ENCODE peak calls at places on chromosomes 13 and 19, in nine cellular contexts. One of them, this sample, is unnamed.

GRCh38 chr13:38566526-38566925 is 120.4 kb upstream of the FREM2 start:
- DNase-seq in upper lobe of left lung: no peak
- DNase-seq in heart left ventricle: no peak
- DNase-seq in uterus: no peak
- DNase-seq in NB4: no peak
- DNase-seq in transverse colon: no peak
- DNase-seq in breast epithelium: no peak
- DNase-seq in tibial nerve: no peak
- DNase-seq in body of pancreas: no peak
- DNase-seq in this sample: no peak

GRCh38 chr13:79508224-79508961 is 27.4 kb downstream of the NDFIP2 start:
- DNase-seq in transverse colon: no peak
- DNase-seq in heart left ventricle: no peak
- DNase-seq in tibial nerve: no peak
- DNase-seq in breast epithelium: no peak
- DNase-seq in body of pancreas: no peak
- DNase-seq in uterus: no peak
- DNase-seq in upper lobe of left lung: no peak
- DNase-seq in NB4: no peak
- DNase-seq in this sample: no peak

GRCh38 chr13:102555914-102556553 is 40.8 kb upstream of the TPP2 start:
- DNase-seq in heart left ventricle: no peak
- DNase-seq in upper lobe of left lung: no peak
- DNase-seq in tibial nerve: no peak
- DNase-seq in uterus: no peak
- DNase-seq in body of pancreas: no peak
- DNase-seq in NB4: peak; percentile 59
- DNase-seq in breast epithelium: no peak
- DNase-seq in transverse colon: no peak
- DNase-seq in this sample: no peak

GRCh38 chr19:42475366-42475765 is 32.6 kb upstream of the CXCL17 start:
- DNase-seq in upper lobe of left lung: no peak
- DNase-seq in tibial nerve: no peak
- DNase-seq in body of pancreas: no peak
- DNase-seq in uterus: no peak
- DNase-seq in NB4: no peak
- DNase-seq in breast epithelium: no peak
- DNase-seq in heart left ventricle: no peak
- DNase-seq in transverse colon: no peak
- DNase-seq in this sample: no peak

GRCh38 chr13:40800559-40800958 is 11.1 kb downstream of the SLC25A15 start:
- DNase-seq in transverse colon: no peak
- DNase-seq in upper lobe of left lung: no peak
- DNase-seq in uterus: no peak
- DNase-seq in body of pancreas: peak; percentile 55
- DNase-seq in NB4: no peak
- DNase-seq in heart left ventricle: no peak
- DNase-seq in tibial nerve: no peak
- DNase-seq in breast epithelium: no peak
- DNase-seq in this sample: peak; percentile 23

GRCh38 chr13:72141845-72142470 is 275.0 kb upstream of the DACH1 start:
- DNase-seq in transverse colon: no peak
- DNase-seq in heart left ventricle: no peak
- DNase-seq in body of pancreas: no peak
- DNase-seq in tibial nerve: no peak
- DNase-seq in breast epithelium: no peak
- DNase-seq in upper lobe of left lung: no peak
- DNase-seq in uterus: no peak
- DNase-seq in NB4: no peak
- DNase-seq in this sample: no peak

GRCh38 chr19:20321139-20321656 is 154.2 kb downstream of the ZNF486 start:
- DNase-seq in upper lobe of left lung: no peak
- DNase-seq in heart left ventricle: no peak
- DNase-seq in transverse colon: no peak
- DNase-seq in body of pancreas: peak; percentile 25
- DNase-seq in tibial nerve: no peak
- DNase-seq in uterus: no peak
- DNase-seq in breast epithelium: no peak
- DNase-seq in NB4: no peak
- DNase-seq in this sample: no peak

GRCh38 chr13:80363890-80364503 is 23.1 kb upstream of the SPRY2 start:
- DNase-seq in tibial nerve: no peak
- DNase-seq in heart left ventricle: no peak
- DNase-seq in transverse colon: no peak
- DNase-seq in uterus: no peak
- DNase-seq in breast epithelium: no peak
- DNase-seq in upper lobe of left lung: no peak
- DNase-seq in NB4: peak; percentile 46
- DNase-seq in body of pancreas: no peak
- DNase-seq in this sample: no peak

GRCh38 chr13:44191504-44192171 is 182.0 kb upstream of the SERP2 start:
- DNase-seq in breast epithelium: peak; percentile 59
- DNase-seq in upper lobe of left lung: peak; percentile 65
- DNase-seq in uterus: peak; percentile 54
- DNase-seq in heart left ventricle: no peak
- DNase-seq in tibial nerve: peak; percentile 77
- DNase-seq in NB4: peak; percentile 70
- DNase-seq in transverse colon: peak; percentile 42
- DNase-seq in body of pancreas: peak; percentile 61
- DNase-seq in this sample: peak; percentile 69

GRCh38 chr19:10836478-10837325 is 690 bp upstream of the TMED1 start:
- DNase-seq in body of pancreas: peak; percentile 87
- DNase-seq in upper lobe of left lung: peak; percentile 79
- DNase-seq in breast epithelium: no peak
- DNase-seq in heart left ventricle: peak; percentile 92
- DNase-seq in uterus: peak; percentile 86
- DNase-seq in transverse colon: peak; percentile 86
- DNase-seq in tibial nerve: no peak
- DNase-seq in NB4: peak; percentile 89
- DNase-seq in this sample: peak; percentile 96

GRCh38 chr13:75353786-75354193 is 128.2 kb downstream of the TBC1D4 start:
- DNase-seq in uterus: no peak
- DNase-seq in upper lobe of left lung: no peak
- DNase-seq in breast epithelium: no peak
- DNase-seq in body of pancreas: no peak
- DNase-seq in heart left ventricle: no peak
- DNase-seq in transverse colon: no peak
- DNase-seq in NB4: no peak
- DNase-seq in tibial nerve: no peak
- DNase-seq in this sample: no peak

GRCh38 chr19:41876847-41877489 is at the start of gene CD79A:
- DNase-seq in uterus: no peak
- DNase-seq in body of pancreas: no peak
- DNase-seq in breast epithelium: no peak
- DNase-seq in NB4: peak; percentile 75
- DNase-seq in upper lobe of left lung: no peak
- DNase-seq in heart left ventricle: no peak
- DNase-seq in tibial nerve: no peak
- DNase-seq in transverse colon: peak; percentile 67
- DNase-seq in this sample: no peak

GRCh38 chr19:6234527-6234926 is 45.2 kb downstream of the MLLT1 start:
- DNase-seq in uterus: no peak
- DNase-seq in tibial nerve: no peak
- DNase-seq in NB4: no peak
- DNase-seq in upper lobe of left lung: no peak
- DNase-seq in breast epithelium: no peak
- DNase-seq in heart left ventricle: no peak
- DNase-seq in transverse colon: no peak
- DNase-seq in body of pancreas: no peak
- DNase-seq in this sample: no peak
- TF ChIP-seq CTCF in uterus: no peak
- TF ChIP-seq CTCF in tibial nerve: no peak
- TF ChIP-seq CTCF in NB4: no peak
- TF ChIP-seq CTCF in upper lobe of left lung: no peak
- TF ChIP-seq CTCF in breast epithelium: no peak
- TF ChIP-seq CTCF in heart left ventricle: no peak
- TF ChIP-seq CTCF in transverse colon: no peak
- TF ChIP-seq CTCF in body of pancreas: no peak
- TF ChIP-seq CTCF in this sample: no peak

GRCh38 chr13:57627663-57628062 is 3.9 kb upstream of the PCDH17 start:
- DNase-seq in breast epithelium: no peak
- DNase-seq in NB4: peak; percentile 49
- DNase-seq in body of pancreas: no peak
- DNase-seq in transverse colon: no peak
- DNase-seq in upper lobe of left lung: no peak
- DNase-seq in uterus: no peak
- DNase-seq in heart left ventricle: no peak
- DNase-seq in tibial nerve: no peak
- DNase-seq in this sample: no peak

GRCh38 chr13:57629391-57629804 is 2.1 kb upstream of the PCDH17 start:
- DNase-seq in transverse colon: no peak
- DNase-seq in upper lobe of left lung: no peak
- DNase-seq in tibial nerve: no peak
- DNase-seq in uterus: no peak
- DNase-seq in breast epithelium: no peak
- DNase-seq in heart left ventricle: no peak
- DNase-seq in NB4: no peak
- DNase-seq in body of pancreas: peak; percentile 21
- DNase-seq in this sample: no peak

GRCh38 chr13:57630661-57631606 is 610 bp upstream of the PCDH17 start:
- DNase-seq in upper lobe of left lung: no peak
- DNase-seq in breast epithelium: no peak
- DNase-seq in heart left ventricle: no peak
- DNase-seq in tibial nerve: no peak
- DNase-seq in NB4: no peak
- DNase-seq in uterus: no peak
- DNase-seq in transverse colon: no peak
- DNase-seq in body of pancreas: no peak
- DNase-seq in this sample: no peak

GRCh38 chr13:57631607-57632275 is at the start of gene PCDH17:
- DNase-seq in body of pancreas: peak; percentile 33
- DNase-seq in NB4: no peak
- DNase-seq in tibial nerve: no peak
- DNase-seq in heart left ventricle: peak; percentile 56
- DNase-seq in uterus: peak; percentile 40
- DNase-seq in breast epithelium: no peak
- DNase-seq in transverse colon: peak; percentile 7
- DNase-seq in upper lobe of left lung: no peak
- DNase-seq in this sample: no peak

GRCh38 chr13:57629821-57630235 is 1.7 kb upstream of the PCDH17 start:
- DNase-seq in NB4: no peak
- DNase-seq in transverse colon: peak; percentile 27
- DNase-seq in heart left ventricle: peak; percentile 93
- DNase-seq in uterus: peak; percentile 74
- DNase-seq in tibial nerve: peak; percentile 65
- DNase-seq in breast epithelium: no peak
- DNase-seq in body of pancreas: peak; percentile 88
- DNase-seq in upper lobe of left lung: peak; percentile 65
- DNase-seq in this sample: peak; percentile 58
- TF ChIP-seq POLR2A in NB4: no peak
- TF ChIP-seq POLR2A in transverse colon: peak; percentile 44
- TF ChIP-seq POLR2A in heart left ventricle: peak; percentile 98
- TF ChIP-seq POLR2A in uterus: peak; percentile 58
- TF ChIP-seq POLR2A in tibial nerve: peak; percentile 81
- TF ChIP-seq POLR2A in breast epithelium: no peak
- TF ChIP-seq POLR2A in body of pancreas: peak; percentile 98
- TF ChIP-seq POLR2A in upper lobe of left lung: peak; percentile 89
- TF ChIP-seq POLR2A in this sample: no peak

GRCh38 chr19:45876411-45877197 is 9.3 kb downstream of the IRF2BP1 start:
- DNase-seq in heart left ventricle: peak; percentile 73
- DNase-seq in NB4: peak; percentile 92
- DNase-seq in transverse colon: peak; percentile 57
- DNase-seq in upper lobe of left lung: peak; percentile 67
- DNase-seq in body of pancreas: peak; percentile 65
- DNase-seq in breast epithelium: peak; percentile 72
- DNase-seq in tibial nerve: peak; percentile 14
- DNase-seq in uterus: no peak
- DNase-seq in this sample: no peak

GRCh38 chr19:45873219-45873772 is 9.2 kb downstream of the FOXA3 start:
- DNase-seq in tibial nerve: no peak
- DNase-seq in heart left ventricle: no peak
- DNase-seq in breast epithelium: no peak
- DNase-seq in uterus: no peak
- DNase-seq in NB4: no peak
- DNase-seq in body of pancreas: no peak
- DNase-seq in transverse colon: no peak
- DNase-seq in upper lobe of left lung: no peak
- DNase-seq in this sample: no peak

GRCh38 chr19:45874620-45874966 is 10.5 kb downstream of the FOXA3 start:
- DNase-seq in breast epithelium: no peak
- DNase-seq in heart left ventricle: no peak
- DNase-seq in NB4: peak; percentile 8
- DNase-seq in body of pancreas: no peak
- DNase-seq in upper lobe of left lung: no peak
- DNase-seq in uterus: no peak
- DNase-seq in transverse colon: no peak
- DNase-seq in tibial nerve: no peak
- DNase-seq in this sample: no peak

GRCh38 chr19:45878043-45878794 is 7.7 kb downstream of the IRF2BP1 start:
- DNase-seq in uterus: no peak
- DNase-seq in tibial nerve: no peak
- DNase-seq in upper lobe of left lung: peak; percentile 60
- DNase-seq in heart left ventricle: no peak
- DNase-seq in NB4: no peak
- DNase-seq in transverse colon: peak; percentile 81
- DNase-seq in breast epithelium: peak; percentile 82
- DNase-seq in body of pancreas: peak; percentile 83
- DNase-seq in this sample: no peak

DNA sequence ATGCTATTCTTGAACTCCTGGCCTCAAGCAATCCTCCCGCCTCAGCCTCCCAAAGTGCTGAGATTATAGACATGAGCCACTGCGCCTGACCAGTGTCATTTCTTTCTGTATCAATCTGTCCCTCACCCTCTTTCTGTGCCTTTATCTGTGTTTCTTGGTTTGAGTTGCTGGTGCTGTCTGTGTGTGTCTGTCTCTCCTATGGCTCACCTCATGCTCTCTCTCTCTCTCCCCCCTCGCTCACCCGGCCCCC is 9.9 kb downstream of the IRF2BP1 start:
- DNase-seq in transverse colon: no peak
- DNase-seq in upper lobe of left lung: no peak
- DNase-seq in breast epithelium: no peak
- DNase-seq in NB4: peak; percentile 78
- DNase-seq in heart left ventricle: no peak
- DNase-seq in tibial nerve: no peak
- DNase-seq in body of pancreas: no peak
- DNase-seq in uterus: no peak
- DNase-seq in this sample: no peak
- H3K4me3 ChIP-seq in transverse colon: no peak overlapping the region
- H3K4me3 ChIP-seq in upper lobe of left lung: no peak overlapping the region
- H3K4me3 ChIP-seq in breast epithelium: peak overlapping the region; percentile 59
- H3K4me3 ChIP-seq in NB4: peak overlapping the region; percentile 39
- H3K4me3 ChIP-seq in heart left ventricle: no peak overlapping the region
- H3K4me3 ChIP-seq in tibial nerve: no peak overlapping the region
- H3K4me3 ChIP-seq in body of pancreas: no peak overlapping the region
- H3K4me3 ChIP-seq in uterus: no peak overlapping the region
- H3K4me3 ChIP-seq in this sample: no peak overlapping the region

DNA sequence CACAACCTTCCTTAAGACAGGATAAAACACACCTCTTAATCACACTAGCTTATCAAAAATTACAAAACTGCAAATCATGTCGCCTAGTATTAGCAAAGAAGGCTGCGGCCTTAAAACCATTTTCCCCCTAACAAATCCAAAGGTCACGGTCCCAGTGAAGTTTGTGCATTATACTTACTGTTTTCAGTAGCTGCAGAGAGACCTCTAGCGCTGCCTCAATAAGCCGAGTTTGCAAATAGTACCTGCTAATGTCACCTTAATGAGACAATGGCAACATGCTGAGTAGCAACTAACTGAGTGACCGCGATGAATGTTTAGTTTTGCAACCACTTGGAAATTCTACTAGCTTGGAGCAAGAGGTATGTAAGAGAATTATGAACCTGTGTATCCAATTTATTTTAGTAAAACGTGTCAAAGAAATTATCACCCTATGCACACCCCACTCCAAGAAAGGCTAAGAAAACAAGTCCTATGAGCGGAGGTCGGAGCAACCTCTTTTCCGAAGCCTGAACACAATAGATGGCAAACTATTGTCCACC is 1.2 kb downstream of the KPNA3 start:
- DNase-seq in NB4: peak; percentile 77
- DNase-seq in uterus: no peak
- DNase-seq in breast epithelium: no peak
- DNase-seq in heart left ventricle: no peak
- DNase-seq in transverse colon: peak; percentile 26
- DNase-seq in body of pancreas: peak; percentile 25
- DNase-seq in tibial nerve: peak; percentile 16
- DNase-seq in upper lobe of left lung: peak; percentile 54
- DNase-seq in this sample: no peak
- TF ChIP-seq CTCF in NB4: no peak
- TF ChIP-seq CTCF in uterus: no peak
- TF ChIP-seq CTCF in breast epithelium: no peak
- TF ChIP-seq CTCF in heart left ventricle: no peak
- TF ChIP-seq CTCF in transverse colon: no peak
- TF ChIP-seq CTCF in body of pancreas: no peak
- TF ChIP-seq CTCF in tibial nerve: no peak
- TF ChIP-seq CTCF in upper lobe of left lung: no peak
- TF ChIP-seq CTCF in this sample: no peak